ENCODE peak calls at places on chromosomes 7 and 10, in five cellular contexts. Q, U, O, P and F are unnamed samples.

GRCh38 chr7:113912881-113913280 is 5.9 kb downstream of the PPP1R3A start:
- DNase-seq in U (no peak), P (no peak), Q (no peak), O (no peak), F (no peak)

GRCh38 chr7:22419488-22419887 is 62.5 kb upstream of the RAPGEF5 start:
- DNase-seq in P (no peak), U (no peak), O (no peak), Q (no peak), F (no peak)

GRCh38 chr10:76285012-76285411 is 853.6 kb downstream of the LRMDA start:
- DNase-seq in P (no peak), U (peak), O (peak), Q (no peak), F (no peak)

GRCh38 chr10:128816726-128817125 is 650.3 kb upstream of the MGMT start:
- DNase-seq in O (no peak), P (no peak), Q (no peak), U (no peak), F (no peak)

GRCh38 chr7:8160810-8161209 is 101.2 kb downstream of the ICA1 start:
- DNase-seq in O (no peak), U (no peak), P (no peak), Q (no peak), F (no peak)

GRCh38 chr10:11602919-11603523 is 8.4 kb downstream of the USP6NL start:
- DNase-seq in U (peak), O (peak), Q (no peak), P (peak), F (no peak)

GRCh38 chr10:29932991-29933390 is 126.4 kb downstream of the JCAD start:
- DNase-seq in Q (no peak), U (no peak), P (no peak), O (no peak), F (no peak)

GRCh38 chr7:81499262-81500116 is 270.4 kb downstream of the HGF start:
- DNase-seq in Q (peak), O (peak), U (peak), P (peak), F (no peak)

GRCh38 chr10:28367865-28368541 is 65.1 kb upstream of the MPP7 start:
- DNase-seq in U (no peak), O (no peak), P (no peak), Q (no peak), F (peak)

GRCh38 chr10:118277871-118278270 is 64.3 kb downstream of the FAM204A start:
- DNase-seq in P (no peak), O (no peak), U (no peak), Q (no peak), F (no peak)

GRCh38 chr10:80619036-80619435 is 81.3 kb downstream of the SH2D4B start:
- DNase-seq in O (no peak), P (no peak), Q (no peak), U (no peak), F (no peak)

GRCh38 chr7:25852249-25852994 is 299.6 kb upstream of the NFE2L3 start:
- DNase-seq in U (no peak), P (no peak), Q (peak), O (no peak), F (no peak)

GRCh38 chr7:151699147-151699546 is 177.8 kb downstream of the PRKAG2 start:
- DNase-seq in Q (no peak), U (peak), O (peak), P (no peak), F (no peak)

GRCh38 chr7:98294798-98295382 is 13.4 kb downstream of the BRI3 start:
- DNase-seq in U (no peak), O (peak), P (peak), Q (peak), F (peak)

DNA sequence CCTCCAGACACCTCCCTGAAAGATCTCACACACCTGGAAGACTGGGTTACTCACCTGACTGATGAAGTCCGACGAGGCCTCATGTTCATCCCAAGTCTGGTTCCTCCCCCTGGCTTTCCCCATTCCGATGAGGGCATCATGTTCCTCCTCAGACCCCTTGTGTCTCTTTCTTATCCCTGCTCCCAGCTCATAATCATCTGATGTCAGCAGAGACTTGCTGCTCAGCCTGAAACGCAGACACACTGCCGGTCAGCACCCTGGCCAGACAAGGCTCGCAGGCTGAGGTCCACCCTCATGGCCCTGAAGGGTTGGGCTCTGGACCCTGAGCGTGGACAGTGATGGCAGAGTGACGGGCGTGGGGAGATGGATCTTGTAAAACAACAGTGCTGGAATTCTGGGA is 64.3 kb downstream of the TNRC18 start:
- DNase-seq in O (no peak), P (no peak), Q (no peak), U (no peak), F (no peak)
- H3K27ac ChIP-seq in O (no peak), P (no peak), Q (no peak), U (no peak), F (no peak)

DNA sequence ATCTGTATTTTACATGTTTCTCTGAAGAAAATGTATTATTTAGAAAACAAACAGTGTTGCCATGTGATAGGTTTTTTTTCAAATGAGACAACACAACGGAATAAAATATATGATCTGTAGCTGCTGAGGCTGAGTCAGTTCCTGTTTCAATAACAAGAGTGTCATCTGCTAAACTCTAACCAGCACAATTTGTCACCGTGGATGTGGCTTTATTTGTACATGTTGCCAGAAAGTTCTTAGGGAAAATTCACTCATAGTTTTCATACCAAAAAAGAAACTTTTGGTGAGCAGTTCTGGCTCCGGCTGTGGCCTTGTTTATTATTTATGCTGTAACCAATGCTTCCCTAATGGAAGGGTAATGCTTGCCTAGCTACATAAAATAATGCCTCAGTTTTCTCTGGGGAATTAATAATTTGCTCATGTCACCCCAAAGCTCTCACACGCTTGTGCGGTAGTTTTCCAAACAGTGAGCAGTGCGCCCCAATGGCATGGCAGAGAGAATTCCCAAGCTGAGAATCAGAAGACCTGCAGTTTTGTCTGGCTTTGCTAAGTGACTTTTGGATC is 20.3 kb upstream of the KLF6 start:
- DNase-seq in O (peak), Q (no peak), P (peak), U (peak), F (peak)
- H3K9ac ChIP-seq in O (no peak), Q (no peak), P (peak), U (peak), F (peak)

GRCh38 chr7:137080516-137081203 is 212.2 kb downstream of the CHRM2 start:
- DNase-seq in Q (no peak), P (no peak), U (peak), O (peak), F (no peak)

GRCh38 chr7:137078781-137079180 is 210.3 kb downstream of the CHRM2 start:
- DNase-seq in O (no peak), P (no peak), U (no peak), Q (no peak), F (no peak)

GRCh38 chr7:137084607-137085380 is 216.3 kb downstream of the CHRM2 start:
- DNase-seq in P (no peak), U (peak), O (peak), Q (no peak), F (no peak)

GRCh38 chr7:137081694-137082093 is 213.2 kb downstream of the CHRM2 start:
- DNase-seq in P (no peak), U (peak), Q (no peak), O (peak), F (no peak)

DNA sequence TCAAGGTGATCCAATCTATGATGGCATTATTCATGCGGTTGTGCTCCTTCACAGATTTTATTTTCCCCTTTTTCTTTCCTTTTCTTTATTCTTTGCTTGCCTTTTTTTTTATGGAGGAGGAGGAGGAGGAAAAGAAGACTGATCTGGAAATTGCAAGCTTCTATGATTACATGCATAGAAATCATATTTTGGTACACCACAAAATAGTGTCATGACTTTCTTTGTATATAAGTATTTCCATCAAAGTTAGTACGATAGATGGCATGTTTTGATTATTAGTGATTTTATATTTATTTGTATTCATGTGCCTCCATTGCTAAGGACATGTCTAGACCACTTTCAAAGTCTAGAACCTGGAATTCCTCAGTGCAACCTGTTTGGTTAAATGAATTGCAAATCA is 212.8 kb downstream of the CHRM2 start:
- DNase-seq in O (peak), U (no peak), Q (no peak), P (no peak), F (no peak)
- H3K27ac ChIP-seq in O (peak), U (no peak), Q (no peak), P (no peak), F (no peak)

DNA sequence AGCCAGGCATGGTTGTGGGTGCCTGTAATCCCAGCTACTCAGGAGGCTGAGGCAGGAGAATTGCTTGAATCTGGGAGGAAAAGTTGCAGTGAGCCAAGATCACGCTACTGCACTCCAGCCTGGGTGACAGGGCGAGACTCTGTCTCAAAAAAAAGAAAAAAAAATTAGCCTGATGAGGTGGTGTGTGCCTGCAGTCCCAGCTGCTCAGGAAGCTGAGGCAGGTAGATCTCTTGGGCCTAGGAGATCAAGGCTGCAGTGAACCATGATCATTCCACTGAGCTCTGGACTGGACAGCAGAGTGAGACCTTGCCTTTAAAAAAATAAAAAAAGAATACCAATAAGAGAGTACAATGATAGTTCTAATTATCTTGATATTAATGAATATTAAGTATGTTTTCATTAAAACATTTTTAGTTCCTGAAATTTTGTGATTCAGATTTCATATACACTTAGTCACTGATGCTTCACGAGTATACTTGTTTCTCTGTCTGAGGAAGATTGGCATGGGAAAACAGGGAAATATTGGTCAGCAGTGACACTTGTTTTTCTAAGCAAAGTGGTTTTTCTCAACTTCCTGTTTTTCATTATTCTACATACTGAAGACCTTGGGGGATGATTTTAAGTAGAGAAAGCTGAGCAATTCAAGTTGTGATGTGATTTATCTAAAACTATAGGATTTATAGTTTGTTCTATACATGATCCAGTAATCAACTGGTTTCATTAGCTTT is 76.8 kb downstream of the ADK start:
- DNase-seq in P (no peak), O (peak), Q (no peak), U (peak), F (no peak)
- H3K9ac ChIP-seq in P (no peak), O (no peak), Q (no peak), U (no peak), F (no peak)

GRCh38 chr10:78225611-78226010 is 191.9 kb downstream of the RPS24 start:
- DNase-seq in P (no peak), U (no peak), O (no peak), Q (no peak), F (no peak)
- H3K27ac ChIP-seq in P (no peak), U (no peak), O (no peak), Q (no peak), F (no peak)